ENCODE peak calls at places on chromosomes 7 and 10, in seven cellular contexts. N, D, C, A, U, W and H are unnamed samples. For H3K27me3, the result is how much of the 10 kb centered on the place peaks cover.

GRCh38 chr7:18393465-18394118 is 102.0 kb upstream of the HDAC9 start:
- DNase-seq in A (no peak), W (no peak), D (no peak), C (no peak), N (no peak), U (no peak), H (no peak)

GRCh38 chr7:150329331-150330106 is 6.2 kb upstream of the ACTR3C start:
- DNase-seq in A (no peak), W (peak), C (no peak), N (peak), U (no peak), D (no peak), H (no peak)

GRCh38 chr7:116341222-116341907 is 131.0 kb downstream of the TES start:
- DNase-seq in W (no peak), C (no peak), N (no peak), U (peak), A (no peak), D (no peak), H (no peak)

GRCh38 chr10:29783211-29783947 is 148.6 kb upstream of the SVIL start:
- DNase-seq in C (no peak), A (no peak), W (no peak), N (no peak), U (peak), D (no peak), H (no peak)

GRCh38 chr7:117399820-117400422 is 27.4 kb downstream of the ASZ1 start:
- DNase-seq in A (no peak), W (no peak), D (no peak), N (no peak), U (peak), C (no peak), H (no peak)

GRCh38 chr7:128350708-128351295 is 7.1 kb upstream of the RBM28 start:
- DNase-seq in C (no peak), N (no peak), W (peak), U (no peak), D (no peak), A (no peak), H (no peak)

GRCh38 chr7:43844257-43844656 is 25.1 kb downstream of the MRPS24 start:
- DNase-seq in W (no peak), U (no peak), C (no peak), D (no peak), N (no peak), A (no peak), H (no peak)

GRCh38 chr10:125983161-125983560 is 86.8 kb downstream of the FANK1 start:
- DNase-seq in D (no peak), N (no peak), U (no peak), W (no peak), A (no peak), C (peak), H (no peak)

GRCh38 chr7:49775065-49775948 is 1.9 kb downstream of the VWC2 start:
- DNase-seq in N (no peak), U (no peak), W (peak), D (no peak), A (no peak), C (peak), H (no peak)

GRCh38 chr10:84140036-84140379 is 699 bp downstream of the GHITM start:
- DNase-seq in C (peak), D (no peak), U (peak), N (no peak), A (no peak), W (no peak), H (peak)

GRCh38 chr7:155217629-155218028 is 80.0 kb upstream of the INSIG1 start:
- DNase-seq in A (no peak), W (no peak), U (no peak), N (no peak), D (no peak), C (no peak), H (no peak)

GRCh38 chr10:75238182-75239180 is 2.7 kb upstream of the COMTD1 start:
- DNase-seq in W (peak), D (peak), U (no peak), A (no peak), C (no peak), N (no peak), H (no peak)

GRCh38 chr10:48834189-48834965 is 105.3 kb downstream of the LRRC18 start:
- DNase-seq in D (no peak), U (no peak), C (no peak), N (no peak), W (no peak), A (no peak), H (no peak)

GRCh38 chr10:49313501-49314070 is 14.6 kb downstream of the C10orf71 start:
- DNase-seq in W (no peak), N (no peak), U (no peak), D (no peak), C (no peak), A (no peak), H (no peak)

GRCh38 chr10:49288341-49289065 is 10.5 kb upstream of the C10orf71 start:
- DNase-seq in N (no peak), U (no peak), C (no peak), A (no peak), D (no peak), W (no peak), H (peak)

GRCh38 chr10:116891208-116891607 is 41.9 kb downstream of the ENO4 start:
- DNase-seq in N (no peak), D (no peak), U (peak), A (peak), C (no peak), W (no peak), H (no peak)

GRCh38 chr7:115471891-115472290 is 550.0 kb downstream of the MDFIC start:
- DNase-seq in W (no peak), D (no peak), C (no peak), U (peak), N (no peak), A (no peak), H (no peak)

GRCh38 chr7:2500701-2501100 is 18.9 kb upstream of the LFNG start:
- DNase-seq in A (no peak), D (no peak), W (no peak), N (no peak), C (no peak), U (no peak), H (no peak)

GRCh38 chr10:56722912-56723311 is 361.9 kb upstream of the ZWINT start:
- DNase-seq in D (no peak), W (no peak), U (no peak), C (no peak), A (no peak), N (no peak), H (no peak)

GRCh38 chr7:151537818-151538561 is 18.3 kb upstream of the RHEB start:
- DNase-seq in A (no peak), W (no peak), N (no peak), U (peak), C (no peak), D (no peak), H (no peak)

GRCh38 chr10:48449501-48450232 is 143.2 kb downstream of the MAPK8 start:
- DNase-seq in D (no peak), A (no peak), N (no peak), C (no peak), U (no peak), W (no peak), H (no peak)

GRCh38 chr7:139821349-139822115 is 7.5 kb upstream of the TBXAS1 start:
- DNase-seq in D (no peak), U (no peak), C (no peak), W (no peak), A (no peak), N (no peak), H (no peak)
- H3K27me3 ChIP-seq in D (under half), U (under half), C (under half), W (under half), A (under half), N (under half), H (under half)

DNA sequence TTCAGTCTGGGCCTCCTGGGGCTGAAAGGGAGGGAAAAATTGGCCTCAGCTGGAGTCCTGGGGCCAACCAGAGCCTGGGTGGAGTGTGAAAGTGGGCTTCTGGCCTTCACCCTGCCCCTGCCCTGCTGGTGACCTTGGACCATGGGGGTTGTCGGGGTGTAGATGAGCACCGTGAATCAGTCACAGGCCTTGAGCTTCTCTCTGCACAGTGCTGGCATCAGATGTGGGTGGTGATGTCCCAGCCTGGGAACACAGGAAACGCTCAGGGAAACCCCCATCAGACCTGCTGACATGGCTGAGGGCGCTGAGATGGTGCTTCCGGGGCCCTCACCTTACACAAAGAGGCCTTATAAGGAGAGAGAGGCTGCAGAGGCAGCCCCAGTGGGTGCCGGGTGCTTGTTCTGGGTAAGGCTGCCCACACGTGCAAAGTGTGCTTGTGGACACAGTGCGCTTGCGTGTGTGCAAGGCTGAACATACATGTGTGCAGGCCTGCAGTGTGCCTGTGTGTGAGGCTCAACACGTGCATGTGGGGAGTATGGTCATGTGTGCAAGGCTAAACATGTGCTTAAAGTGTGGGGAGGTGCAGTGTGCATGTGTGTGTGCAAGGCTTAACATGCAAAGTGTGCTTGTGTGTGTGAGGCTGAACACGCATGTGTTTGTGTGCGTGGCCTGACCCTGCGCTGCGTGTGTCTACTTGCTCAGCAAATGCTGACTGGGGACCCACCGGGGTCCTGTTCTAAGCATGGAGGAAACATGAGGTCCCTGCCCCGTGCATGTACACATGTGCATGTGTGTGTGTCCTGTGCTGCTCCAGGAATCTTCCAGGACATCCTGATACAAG is 6.5 kb downstream of the ARPC1B start:
- DNase-seq in U (no peak), C (no peak), A (no peak), W (no peak), N (no peak), D (no peak), H (no peak)
- H3K4me3 ChIP-seq in U (no peak), C (no peak), A (no peak), W (no peak), N (no peak), D (peak), H (no peak)

DNA sequence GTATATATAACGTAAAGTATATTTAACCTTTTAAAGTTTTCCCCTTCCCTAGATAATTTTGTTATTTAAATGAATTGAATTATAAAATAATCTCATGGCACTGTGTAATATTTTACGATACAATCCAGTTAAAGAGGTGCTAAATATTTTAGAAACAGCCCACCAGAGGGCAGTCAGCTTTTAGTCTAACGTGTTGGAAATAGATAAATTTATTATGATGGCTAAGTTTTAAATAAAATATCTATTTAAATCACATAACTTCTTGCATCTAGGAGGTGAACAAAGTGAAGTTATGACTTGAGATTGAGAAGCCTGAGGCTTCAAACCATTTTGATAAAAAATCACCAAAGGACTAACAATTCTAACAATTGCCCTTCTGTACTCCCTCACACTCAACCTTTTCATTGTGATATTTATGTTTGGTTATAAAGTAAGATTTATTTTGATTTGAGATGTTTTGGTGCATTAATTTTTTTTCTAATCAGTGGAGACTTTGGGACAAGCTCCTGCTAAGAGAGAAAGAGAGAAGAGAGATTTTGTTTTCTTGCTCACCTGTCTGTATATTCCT is 171.5 kb upstream of the SP4 start:
- DNase-seq in D (no peak), U (peak), A (no peak), N (no peak), C (peak), W (no peak), H (no peak)
- TF ChIP-seq CTCF in D (peak), U (peak), A (peak), N (peak), C (peak), W (peak), H (no peak)

GRCh38 chr10:59179027-59179426 is 2.6 kb downstream of the PHYHIPL start:
- DNase-seq in N (no peak), C (no peak), D (no peak), U (no peak), A (no peak), W (no peak), H (no peak)
- H3K27me3 ChIP-seq in N (under half), C (half or more), D (under half), U (under half), A (under half), W (under half), H (under half)

DNA sequence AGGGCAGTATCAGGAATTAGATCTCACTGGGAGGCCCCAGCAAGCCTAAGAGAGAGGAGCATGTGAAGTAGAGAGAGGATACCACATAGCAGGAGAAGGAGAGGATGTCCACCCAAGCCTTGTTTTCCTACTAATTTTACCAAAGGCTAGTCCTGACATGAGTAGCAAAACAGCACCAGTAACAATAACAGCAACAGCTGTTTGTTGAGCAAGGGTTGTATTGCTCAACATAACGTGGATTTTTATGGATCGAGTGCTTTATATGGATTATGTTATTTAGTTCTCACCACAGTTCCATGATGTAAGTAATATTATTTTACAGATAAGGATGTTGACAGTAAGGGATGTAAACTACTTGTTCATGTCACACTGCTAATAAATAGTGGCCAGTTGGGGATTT is 135.2 kb upstream of the DLX6 start:
- DNase-seq in U (peak), D (no peak), W (no peak), N (no peak), C (no peak), A (no peak), H (no peak)
- H3K4me3 ChIP-seq in U (no peak), D (no peak), W (no peak), N (no peak), C (no peak), A (no peak), H (no peak)

GRCh38 chr10:110872145-110872983 is 636 bp downstream of the PDCD4 start:
- DNase-seq in A (no peak), C (peak), W (peak), U (peak), N (peak), D (peak), H (peak)
- TF ChIP-seq CTCF in A (peak), C (peak), W (no peak), U (peak), N (no peak), D (no peak), H (peak)

GRCh38 chr7:112897839-112898431 is 107.7 kb upstream of the TMEM168 start:
- DNase-seq in C (no peak), D (no peak), U (no peak), W (no peak), A (no peak), N (no peak), H (no peak)
- H3K27me3 ChIP-seq in C (under half), D (under half), U (under half), W (under half), A (under half), N (under half), H (under half)

GRCh38 chr10:80462277-80462985 is 8.3 kb downstream of the TSPAN14 start:
- DNase-seq in U (peak), W (no peak), N (no peak), A (no peak), C (no peak), D (no peak), H (peak)

GRCh38 chr10:80459047-80459865 is 5.1 kb downstream of the TSPAN14 start:
- DNase-seq in U (peak), W (no peak), A (no peak), N (no peak), C (peak), D (peak), H (peak)

GRCh38 chr10:80462986-80463741 is 9.1 kb downstream of the TSPAN14 start:
- DNase-seq in U (peak), N (no peak), A (no peak), D (no peak), W (no peak), C (no peak), H (no peak)

GRCh38 chr10:80460399-80461207 is 6.5 kb downstream of the TSPAN14 start:
- DNase-seq in A (no peak), C (peak), D (peak), N (no peak), W (no peak), U (peak), H (no peak)

GRCh38 chr10:80461208-80462183 is 7.4 kb downstream of the TSPAN14 start:
- DNase-seq in A (no peak), W (no peak), U (peak), D (no peak), C (no peak), N (no peak), H (no peak)
- H3K4me3 ChIP-seq in A (no peak), W (no peak), U (no peak), D (no peak), C (no peak), N (no peak), H (peak)

DNA sequence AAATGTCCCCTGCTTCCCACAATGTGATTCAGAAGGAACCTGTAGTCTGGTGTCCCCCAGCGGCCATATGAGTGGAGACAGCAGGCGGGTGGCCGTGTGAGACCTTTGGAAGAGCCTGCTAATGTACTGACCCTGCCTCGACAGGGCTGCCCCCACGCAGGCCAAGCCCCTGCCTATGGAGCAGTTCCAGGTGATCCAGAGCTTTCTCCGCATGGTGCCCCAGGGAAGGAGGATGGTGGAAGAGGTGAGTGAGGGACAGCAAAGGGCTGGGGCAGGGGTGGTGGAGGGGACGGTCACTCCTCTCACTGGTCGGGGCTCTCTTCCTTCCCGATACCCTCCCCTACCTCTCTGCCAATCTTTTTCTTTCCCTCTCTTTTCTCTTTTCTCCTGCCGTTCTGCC is 55.7 kb downstream of the PALD1 start:
- DNase-seq in U (no peak), D (no peak), W (no peak), A (no peak), C (no peak), N (no peak), H (no peak)
- TF ChIP-seq CTCF in U (no peak), D (no peak), W (no peak), A (no peak), C (no peak), N (no peak), H (no peak)

DNA sequence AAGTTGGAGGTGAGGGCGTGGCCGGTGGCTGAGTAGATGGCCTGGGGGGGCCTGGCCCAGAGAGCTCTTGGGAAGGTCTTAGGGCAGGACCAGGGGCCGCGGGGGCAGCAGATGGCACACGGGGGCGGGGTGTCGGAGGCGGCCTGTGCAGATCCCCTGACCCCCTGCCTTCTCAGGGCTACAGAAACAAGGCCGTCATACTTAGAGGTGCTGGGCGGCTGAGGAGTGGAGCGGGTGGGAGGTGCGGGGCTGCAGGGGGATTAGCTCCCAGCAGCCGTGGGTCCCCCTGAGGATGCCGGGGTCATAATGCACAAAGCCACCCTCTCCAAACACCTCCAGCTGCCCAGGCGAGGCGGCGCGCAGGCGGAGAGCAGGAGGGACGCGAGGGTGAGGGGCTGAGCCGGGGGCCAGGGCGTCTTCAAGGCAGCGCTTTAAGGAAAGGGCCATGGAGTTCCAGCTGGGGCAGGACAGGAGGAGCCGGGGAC is 40.4 kb upstream of the ZNF32 start:
- DNase-seq in C (no peak), W (peak), A (no peak), U (no peak), D (peak), N (no peak), H (no peak)
- H3K27me3 ChIP-seq in C (under half), W (under half), A (under half), U (under half), D (under half), N (under half), H (under half)